ENCODE peak calls at places on chromosome 2, in six cellular contexts. O is colonic mucosa, Y is A549, X is heart left ventricle, M is HL-60, V is fibroblast of lung. N is an unnamed sample.

GRCh38 chr2:63408530-63408929 is 179.7 kb downstream of the WDPCP start:
- DNase-seq in X (no peak), O (no peak), M (no peak), Y (no peak), V (no peak), N (no peak)

GRCh38 chr2:3469486-3469885 is 49.8 kb downstream of the ADI1 start:
- DNase-seq in Y (no peak), M (no peak), X (no peak), V (no peak), O (no peak), N (no peak)

GRCh38 chr2:219537657-219538487 is 5.7 kb downstream of the CHPF start:
- DNase-seq in V (peak), Y (no peak), O (no peak), M (no peak), X (no peak), N (no peak)

GRCh38 chr2:10353931-10354330 is 51.2 kb downstream of the HPCAL1 start:
- DNase-seq in V (no peak), O (no peak), M (no peak), Y (no peak), X (no peak), N (no peak)

GRCh38 chr2:52934354-52934898 is 833.2 kb upstream of the CHAC2 start:
- DNase-seq in X (no peak), V (peak), Y (no peak), M (no peak), O (no peak), N (peak)

GRCh38 chr2:219429958-219430586 is 4.6 kb upstream of the SPEG start:
- DNase-seq in O (no peak), Y (no peak), V (no peak), M (no peak), X (no peak), N (no peak)

GRCh38 chr2:20617892-20618467 is 32.9 kb downstream of the HS1BP3 start:
- DNase-seq in V (peak), X (peak), O (peak), M (peak), Y (peak), N (peak)

GRCh38 chr2:72925328-72925943 is 8.1 kb downstream of the EMX1 start:
- DNase-seq in M (no peak), X (no peak), O (no peak), V (no peak), Y (no peak), N (no peak)

GRCh38 chr2:30266705-30267104 is 35.4 kb downstream of the LBH start:
- DNase-seq in M (no peak), O (no peak), X (no peak), V (no peak), Y (no peak), N (no peak)

GRCh38 chr2:30267576-30267975 is 36.2 kb downstream of the LBH start:
- DNase-seq in V (no peak), M (no peak), O (no peak), Y (no peak), X (no peak), N (no peak)

GRCh38 chr2:30267161-30267568 is 35.8 kb downstream of the LBH start:
- DNase-seq in X (no peak), O (no peak), Y (no peak), M (no peak), V (no peak), N (no peak)

GRCh38 chr2:30265441-30266015 is 34.2 kb downstream of the LBH start:
- DNase-seq in O (no peak), X (no peak), Y (no peak), V (peak), M (no peak), N (no peak)

GRCh38 chr2:30266051-30266621 is 34.8 kb downstream of the LBH start:
- DNase-seq in O (no peak), X (no peak), M (peak), V (no peak), Y (no peak), N (no peak)
- H3K27ac ChIP-seq in O (peak), X (peak), M (no peak), V (no peak), Y (peak), N (peak)

DNA sequence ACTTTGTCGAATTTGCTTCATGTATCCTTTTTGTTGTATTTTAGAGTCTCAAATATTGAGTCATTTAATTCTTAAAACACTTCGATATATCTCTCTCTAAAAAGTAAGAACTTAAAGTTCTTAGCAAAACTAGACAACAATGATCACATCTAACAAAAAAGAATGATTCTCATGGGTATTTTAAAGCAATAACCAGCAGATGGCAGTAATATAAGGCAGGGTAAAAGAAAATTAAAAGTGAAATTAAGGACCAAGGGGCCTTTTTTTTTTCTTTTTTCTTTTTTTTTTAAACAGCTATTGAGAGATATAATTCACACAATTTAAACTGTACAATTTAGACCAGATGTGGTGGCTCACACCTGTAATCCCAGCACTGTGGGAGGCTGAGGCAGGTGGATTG is 9.9 kb upstream of the AOX1 start:
- DNase-seq in Y (no peak), M (no peak), V (peak), X (no peak), O (no peak), N (peak)
- TF ChIP-seq CTCF in Y (peak), M (no peak), V (peak), X (peak), O (no peak), N (peak)

DNA sequence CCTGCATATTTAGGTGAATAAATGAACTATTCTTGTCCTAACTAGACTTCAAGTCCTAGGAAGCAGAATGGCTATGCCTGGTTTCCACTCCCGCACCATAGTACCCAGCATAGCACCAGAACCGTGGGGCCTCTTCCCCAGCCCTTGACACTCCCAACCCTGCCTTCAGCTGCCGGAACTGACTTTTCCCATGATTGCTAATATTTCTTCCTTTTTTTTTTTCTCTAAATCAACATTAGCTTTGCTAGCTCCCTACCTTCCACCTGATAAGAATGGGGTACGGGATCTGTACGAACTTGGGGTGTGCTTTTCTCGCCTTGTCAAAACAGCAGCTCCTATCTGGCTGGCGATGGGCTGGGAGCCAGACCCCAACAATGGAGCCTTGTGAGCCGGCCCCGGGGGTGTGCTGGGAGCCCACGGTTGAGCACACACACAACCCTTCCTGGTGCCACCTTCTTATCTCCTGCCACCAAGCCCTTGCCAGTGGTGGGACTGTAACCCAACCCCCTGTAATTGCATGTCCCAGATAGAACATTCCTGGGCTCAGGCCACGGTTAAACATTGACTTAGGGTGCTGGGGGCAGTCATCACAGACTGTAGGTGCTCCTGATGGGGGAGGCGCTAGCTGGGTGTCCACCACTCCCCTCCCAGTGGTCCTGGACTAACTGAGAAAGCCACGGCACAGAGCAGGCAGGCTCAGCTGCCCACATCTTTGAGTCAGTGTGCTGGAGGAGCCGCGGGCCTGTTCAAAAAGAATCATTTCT is 213.0 kb upstream of the HAAO start:
- DNase-seq in X (no peak), M (no peak), O (peak), V (no peak), Y (peak), N (no peak)
- H3K27ac ChIP-seq in X (no peak), M (no peak), O (peak), V (no peak), Y (peak), N (peak)

GRCh38 chr2:130766711-130767407 is 11.5 kb downstream of the AMER3 start:
- DNase-seq in X (no peak), M (no peak), O (no peak), Y (no peak), V (no peak), N (no peak)

GRCh38 chr2:130767408-130767775 is 12.1 kb downstream of the AMER3 start:
- DNase-seq in V (no peak), M (no peak), O (no peak), X (no peak), Y (no peak), N (no peak)

GRCh38 chr2:130769343-130769907 is 14.1 kb downstream of the AMER3 start:
- DNase-seq in V (no peak), Y (no peak), O (no peak), X (no peak), M (no peak), N (no peak)

GRCh38 chr2:130766037-130766436 is 10.7 kb downstream of the AMER3 start:
- DNase-seq in O (no peak), X (no peak), V (no peak), Y (no peak), M (no peak), N (no peak)

DNA sequence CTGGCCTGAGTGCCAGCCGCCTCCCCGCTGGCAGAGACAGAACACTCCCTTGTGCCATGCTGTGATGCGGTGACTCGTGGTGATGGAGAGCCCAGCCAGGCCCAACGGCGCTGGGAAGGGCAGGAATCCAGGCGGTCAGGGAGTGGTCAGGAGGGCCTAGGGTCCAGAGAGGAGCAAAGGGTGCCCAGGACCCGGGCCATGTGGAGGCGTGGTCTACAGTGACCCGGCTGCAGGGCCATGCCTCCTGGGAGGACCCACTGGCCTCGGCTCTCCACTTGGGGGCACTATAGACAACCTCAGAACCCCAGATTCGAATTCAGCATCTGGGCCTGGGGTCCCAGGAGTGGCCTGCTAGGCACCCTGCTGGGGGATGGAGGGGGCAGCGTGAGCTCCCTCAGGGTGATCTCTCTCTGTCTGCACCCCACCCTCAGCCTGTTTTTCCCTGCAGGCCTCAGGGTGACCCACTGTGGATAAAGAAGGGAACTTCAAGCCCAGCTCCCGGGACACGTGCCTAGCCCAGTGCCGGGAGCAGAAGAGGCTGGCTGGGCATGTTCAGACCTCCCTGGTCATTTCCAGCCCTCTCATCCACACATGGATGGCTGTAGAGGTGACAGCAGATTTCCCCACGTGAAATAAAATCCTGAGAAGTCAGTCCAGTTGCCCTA is 13.0 kb downstream of the AMER3 start:
- DNase-seq in O (no peak), V (no peak), M (no peak), X (no peak), Y (no peak), N (no peak)
- TF ChIP-seq CTCF in O (no peak), V (no peak), M (no peak), X (no peak), Y (peak), N (no peak)

DNA sequence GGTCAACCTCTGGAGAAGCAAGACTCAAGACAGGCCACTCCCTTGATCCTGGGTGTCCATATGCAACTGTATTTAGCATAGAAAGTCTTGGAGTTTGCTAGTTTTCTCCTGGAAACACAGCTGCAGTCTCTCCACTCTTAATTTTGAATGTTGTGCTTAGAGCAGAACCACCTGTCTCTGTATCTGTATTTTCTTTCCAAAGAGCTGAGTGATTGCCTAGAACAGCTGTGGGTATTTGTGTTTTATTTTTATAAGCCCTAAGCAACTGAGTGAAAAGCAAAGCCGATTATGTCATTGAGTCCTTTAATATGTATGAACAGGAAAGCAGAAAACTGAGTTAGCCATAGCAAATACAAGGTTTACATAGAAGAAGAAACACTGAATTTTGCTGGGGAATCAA is 64.0 kb upstream of the ADAM23 start:
- DNase-seq in M (no peak), O (no peak), V (peak), X (no peak), Y (no peak), N (no peak)
- H3K27ac ChIP-seq in M (no peak), O (no peak), V (no peak), X (peak), Y (no peak), N (no peak)